ENCODE peak calls at places on chromosomes 7 and 10, in six cellular contexts. J is AG10803, D is left ventricle myocardium inferior, E is fibroblast of villous mesenchyme, O is heart right ventricle, L is K562. G is an unnamed sample.

GRCh38 chr10:75111367-75111905 is at the start of gene SAMD8:
- DNase-seq in J (peak), D (peak), E (peak), O (peak), L (peak), G (peak)

GRCh38 chr10:79440281-79440680 is 5.1 kb downstream of the ZCCHC24 start:
- DNase-seq in J (no peak), D (no peak), E (no peak), O (no peak), L (no peak), G (no peak)

GRCh38 chr10:121115154-121115553 is 264.0 kb downstream of the WDR11 start:
- DNase-seq in J (no peak), D (no peak), E (no peak), O (no peak), L (no peak), G (no peak)

GRCh38 chr10:85655394-85655793 is 711.2 kb downstream of the GRID1 start:
- DNase-seq in J (no peak), D (no peak), E (no peak), O (no peak), L (no peak), G (no peak)

GRCh38 chr10:29861811-29862505 is 197.4 kb downstream of the JCAD start:
- DNase-seq in J (peak), D (no peak), E (peak), O (no peak), L (no peak), G (no peak)

GRCh38 chr7:99554929-99555328 is 3.0 kb upstream of the FAM200A start:
- DNase-seq in J (no peak), D (no peak), E (no peak), O (no peak), L (no peak), G (no peak)

GRCh38 chr7:73829505-73829904 is 1.3 kb upstream of the CLDN4 start:
- DNase-seq in J (no peak), D (no peak), E (no peak), O (no peak), L (no peak), G (no peak)

GRCh38 chr7:131328387-131329175 is 905 bp downstream of the MKLN1 start:
- DNase-seq in J (peak), D (no peak), E (peak), O (no peak), L (no peak), G (no peak)

GRCh38 chr7:36840930-36841329 is 116.6 kb upstream of the AOAH start:
- DNase-seq in J (no peak), D (no peak), E (no peak), O (no peak), L (no peak), G (no peak)

GRCh38 chr7:69677054-69677847 is 79.0 kb downstream of the AUTS2 start:
- DNase-seq in J (peak), D (no peak), E (peak), O (no peak), L (no peak), G (no peak)
- TF ChIP-seq CTCF in J (peak), D (peak), E (peak), O (peak), L (no peak), G (no peak)

GRCh38 chr7:132655071-132655761 is 78.9 kb upstream of the PLXNA4 start:
- DNase-seq in J (peak), D (peak), E (no peak), O (peak), L (no peak), G (peak)

GRCh38 chr7:132653364-132653930 is 77.2 kb upstream of the PLXNA4 start:
- DNase-seq in J (no peak), D (no peak), E (no peak), O (no peak), L (no peak), G (no peak)

GRCh38 chr7:132652507-132652906 is 76.2 kb upstream of the PLXNA4 start:
- DNase-seq in J (no peak), D (no peak), E (no peak), O (no peak), L (no peak), G (no peak)

GRCh38 chr7:132654150-132654549 is 77.9 kb upstream of the PLXNA4 start:
- DNase-seq in J (no peak), D (no peak), E (no peak), O (no peak), L (peak), G (no peak)

GRCh38 chr7:132656846-132657776 is 80.8 kb upstream of the PLXNA4 start:
- DNase-seq in J (no peak), D (no peak), E (no peak), O (no peak), L (peak), G (no peak)
- TF ChIP-seq CTCF in J (peak), D (peak), E (peak), O (peak), L (peak), G (peak)

GRCh38 chr7:93031795-93032194 is 86.0 kb downstream of the SAMD9 start:
- DNase-seq in J (no peak), D (no peak), E (no peak), O (no peak), L (no peak), G (no peak)
- TF ChIP-seq CTCF in J (no peak), D (no peak), E (no peak), O (no peak), L (no peak), G (no peak)

GRCh38 chr10:62527019-62527827 is 153.1 kb downstream of the ZNF365 start:
- DNase-seq in J (no peak), D (no peak), E (no peak), O (no peak), L (no peak), G (no peak)
- TF ChIP-seq CTCF in J (no peak), D (no peak), E (no peak), O (no peak), L (no peak), G (no peak)

GRCh38 chr7:47890606-47891005 is 57.7 kb downstream of the PKD1L1 start:
- DNase-seq in J (no peak), D (no peak), E (no peak), O (no peak), L (no peak), G (no peak)

GRCh38 chr7:47895026-47895425 is 53.2 kb downstream of the PKD1L1 start:
- DNase-seq in J (no peak), D (no peak), E (no peak), O (no peak), L (no peak), G (no peak)

GRCh38 chr7:47890125-47890524 is 58.1 kb downstream of the PKD1L1 start:
- DNase-seq in J (no peak), D (no peak), E (no peak), O (no peak), L (no peak), G (no peak)

GRCh38 chr7:47893721-47894365 is 54.4 kb downstream of the PKD1L1 start:
- DNase-seq in J (no peak), D (no peak), E (no peak), O (no peak), L (no peak), G (no peak)

DNA sequence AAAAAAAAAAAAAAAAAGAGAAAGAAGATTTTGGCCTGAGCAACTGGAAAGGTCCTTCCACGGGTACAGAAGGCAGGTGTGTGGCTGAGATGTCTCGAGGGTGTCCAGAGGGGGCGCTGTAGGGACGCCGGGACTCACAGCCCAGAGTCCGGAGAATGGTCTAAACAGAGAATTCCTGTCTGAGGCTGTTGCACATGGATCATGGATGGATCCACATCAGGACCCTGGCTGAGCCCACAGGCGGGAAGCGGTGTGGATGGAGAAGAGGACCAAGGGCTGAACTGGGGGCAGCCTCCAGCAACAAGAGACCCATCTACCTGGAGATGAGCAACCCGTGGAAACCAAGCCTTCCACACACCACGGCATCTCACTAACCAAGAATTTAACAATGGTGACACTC is 55.0 kb downstream of the PKD1L1 start:
- DNase-seq in J (no peak), D (no peak), E (no peak), O (no peak), L (peak), G (no peak)
- TF ChIP-seq CTCF in J (peak), D (peak), E (peak), O (peak), L (peak), G (no peak)

DNA sequence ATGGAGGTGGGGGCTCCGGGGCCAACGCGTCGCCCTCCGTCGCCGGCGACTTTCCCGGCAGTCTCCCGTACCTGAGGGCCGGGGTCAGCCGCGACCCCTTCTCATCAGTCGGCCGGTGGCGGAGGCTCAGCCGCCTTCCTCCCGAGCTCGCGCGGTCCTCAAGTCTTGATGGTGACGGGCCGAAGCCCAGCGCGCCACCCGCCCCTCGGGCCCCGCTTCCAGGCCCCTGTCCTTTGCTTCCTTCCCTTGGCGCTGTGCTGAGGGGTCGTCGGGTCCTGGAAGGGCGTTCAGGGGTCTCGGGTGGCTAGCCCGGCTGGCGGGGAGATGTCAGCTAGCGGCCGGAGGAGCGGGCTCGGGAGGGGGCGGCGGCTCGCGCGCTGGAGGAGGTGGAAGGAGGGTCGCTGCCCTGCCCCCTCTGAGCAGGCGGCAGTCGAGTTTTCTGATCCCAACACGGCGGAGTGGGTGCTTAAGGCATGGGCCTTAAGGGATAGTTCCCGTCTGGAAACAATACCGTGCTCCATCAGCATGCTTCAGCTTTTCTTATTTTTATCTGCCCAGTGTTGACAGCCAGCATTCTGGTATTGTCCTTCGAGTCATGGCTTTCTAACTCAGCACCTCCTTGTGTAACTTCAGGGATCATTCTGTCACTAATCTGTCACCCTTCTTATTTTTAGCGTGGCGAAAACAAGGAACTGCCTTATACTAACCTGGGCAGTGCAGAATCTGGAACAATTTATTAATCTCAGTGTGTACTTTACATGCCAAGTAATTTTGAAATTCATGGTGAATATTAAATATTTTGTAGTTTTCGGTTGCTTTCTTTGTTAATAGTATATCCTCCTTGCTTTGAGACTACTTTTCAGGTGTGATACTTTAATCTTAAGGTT is 748 bp downstream of the PHTF2 start:
- DNase-seq in J (peak), D (peak), E (peak), O (peak), L (peak), G (no peak)
- TF ChIP-seq CTCF in J (no peak), D (no peak), E (no peak), O (no peak), L (no peak), G (peak)

GRCh38 chr10:50992356-50992866 is 81.9 kb upstream of the PRKG1 start:
- DNase-seq in J (peak), D (no peak), E (peak), O (no peak), L (no peak), G (no peak)
- TF ChIP-seq CTCF in J (peak), D (no peak), E (no peak), O (no peak), L (no peak), G (no peak)

GRCh38 chr10:11927746-11928145 is 104.6 kb downstream of the PROSER2 start:
- DNase-seq in J (no peak), D (no peak), E (no peak), O (no peak), L (no peak), G (no peak)
- TF ChIP-seq CTCF in J (no peak), D (no peak), E (no peak), O (no peak), L (no peak), G (no peak)